ENCODE peak calls at places on chromosomes 3 and 15, in four cellular contexts. T is uterus, J is ovary, R is gastrocnemius medialis. Y is an unnamed sample.

GRCh38 chr3:24678441-24678865 is 183.8 kb upstream of the THRB start:
- DNase-seq in R (no peak), J (no peak), T (peak), Y (no peak)

GRCh38 chr3:37986479-37987314 is 3.9 kb upstream of the VILL start:
- DNase-seq in J (peak), T (no peak), R (no peak), Y (no peak)

GRCh38 chr15:35479423-35479822 is 66.5 kb downstream of the DPH6 start:
- DNase-seq in R (no peak), J (no peak), T (no peak), Y (no peak)

GRCh38 chr3:148727242-148727641 is 29.5 kb downstream of the AGTR1 start:
- DNase-seq in J (no peak), R (no peak), T (no peak), Y (no peak)

GRCh38 chr3:48845170-48845569 is 2.5 kb downstream of the PRKAR2A start:
- DNase-seq in T (no peak), R (no peak), J (no peak), Y (no peak)

GRCh38 chr15:58748787-58749531 is 548 bp downstream of the ADAM10 start:
- DNase-seq in R (peak), T (peak), J (peak), Y (peak)

GRCh38 chr3:45798034-45798433 is 1.7 kb upstream of the SLC6A20 start:
- DNase-seq in J (no peak), R (no peak), T (no peak), Y (no peak)

GRCh38 chr3:167318306-167318705 is 61.8 kb downstream of the ZBBX start:
- DNase-seq in J (no peak), R (no peak), T (no peak), Y (no peak)

GRCh38 chr3:128112406-128112968 is 11.1 kb downstream of the RUVBL1 start:
- DNase-seq in J (no peak), T (no peak), R (no peak), Y (no peak)

GRCh38 chr15:84749111-84749991 is 959 bp downstream of the ZNF592 start:
- DNase-seq in R (peak), J (peak), T (peak), Y (peak)

GRCh38 chr15:66704783-66705113 is 2.7 kb downstream of the SMAD6 start:
- DNase-seq in T (no peak), J (no peak), R (no peak), Y (no peak)

GRCh38 chr15:66707310-66708160 is 5.5 kb downstream of the SMAD6 start:
- DNase-seq in R (peak), J (peak), T (peak), Y (peak)

GRCh38 chr15:66705277-66705927 is 3.4 kb downstream of the SMAD6 start:
- DNase-seq in R (no peak), T (no peak), J (no peak), Y (no peak)

GRCh38 chr15:66706840-66707239 is 4.8 kb downstream of the SMAD6 start:
- DNase-seq in T (no peak), R (no peak), J (no peak), Y (no peak)

GRCh38 chr15:66706225-66706732 is 4.2 kb downstream of the SMAD6 start:
- DNase-seq in R (no peak), J (no peak), T (no peak), Y (peak)
- TF ChIP-seq POLR2A in R (no peak), J (no peak), T (no peak), Y (no peak)

DNA sequence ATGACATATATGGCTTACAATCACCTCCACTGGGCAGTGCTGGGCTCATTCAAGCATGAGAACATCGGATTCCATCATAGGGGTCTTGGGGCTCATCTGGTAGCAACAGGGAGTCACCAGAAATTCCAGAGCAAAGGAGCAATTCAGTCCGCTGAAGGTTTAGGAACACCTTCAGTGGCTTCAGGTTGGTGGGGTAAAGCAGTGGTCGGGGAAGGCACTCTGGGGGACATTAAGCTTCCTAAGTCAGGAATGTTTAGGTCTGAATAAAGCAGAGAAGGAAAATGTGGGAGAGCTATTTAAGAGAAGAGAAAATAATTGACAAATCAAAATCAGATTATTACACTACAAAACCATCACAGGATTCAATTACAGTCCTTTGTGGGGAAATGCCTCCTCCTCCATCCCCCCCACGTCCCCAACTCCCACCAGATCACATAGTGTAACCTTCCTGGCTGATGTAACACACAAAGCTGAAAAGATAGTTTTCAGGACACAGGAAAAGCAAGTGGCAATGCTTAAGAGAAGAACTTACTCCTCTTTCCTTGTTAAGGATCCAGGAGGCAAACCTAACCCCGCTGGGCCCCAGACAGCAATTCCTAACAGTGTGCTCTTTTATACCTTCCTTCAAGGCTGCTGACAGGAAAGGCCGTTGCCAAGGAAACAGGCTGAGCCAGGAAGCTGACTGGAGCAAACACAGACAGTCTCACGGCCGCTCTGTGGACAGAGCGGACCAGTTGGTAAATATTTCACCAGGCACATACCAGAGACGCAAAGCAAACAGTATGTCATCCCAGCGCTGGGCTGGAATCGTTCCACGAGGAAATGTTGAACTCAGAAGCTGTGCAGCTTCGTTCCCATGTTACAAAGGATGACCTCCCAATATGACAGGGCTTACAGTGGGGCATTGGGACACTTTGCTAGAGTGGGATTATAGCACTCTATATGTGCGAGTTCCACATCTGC is 57.5 kb upstream of the LMCD1 start:
- DNase-seq in J (peak), T (peak), R (peak), Y (peak)
- TF ChIP-seq POLR2A in J (peak), T (no peak), R (no peak), Y (peak)

GRCh38 chr15:82726816-82727215 is 17.1 kb upstream of the AP3B2 start:
- DNase-seq in R (no peak), J (no peak), T (no peak), Y (no peak)
- TF ChIP-seq POLR2A in R (no peak), J (no peak), T (no peak), Y (no peak)

DNA sequence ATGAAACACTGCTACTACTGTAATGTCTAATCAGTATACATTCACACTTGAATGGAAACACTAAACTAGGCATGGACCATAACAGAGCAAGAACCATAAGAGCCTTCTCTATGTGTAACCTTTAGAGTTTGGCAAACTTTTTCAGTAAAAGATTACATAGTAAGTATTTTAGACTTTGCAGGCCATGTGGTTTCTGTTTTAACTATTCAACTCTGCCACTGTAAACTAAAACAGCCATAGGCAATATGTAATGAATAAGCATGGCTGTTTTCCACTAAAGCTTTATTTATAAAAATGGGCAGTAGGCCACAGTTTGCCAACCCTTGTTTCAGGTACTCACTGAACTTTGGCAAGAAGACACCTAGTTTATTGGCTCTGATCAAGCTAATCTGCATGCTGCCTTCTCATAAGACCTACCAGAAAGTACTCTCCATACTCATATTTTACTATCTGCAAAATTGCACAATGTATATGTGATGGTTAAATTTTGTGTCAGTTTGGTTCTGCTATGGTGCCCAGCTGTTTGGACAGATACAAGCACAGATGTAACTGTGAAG is 46.0 kb downstream of the UACA start:
- DNase-seq in R (no peak), T (no peak), J (no peak), Y (no peak)
- TF ChIP-seq POLR2A in R (no peak), T (no peak), J (no peak), Y (no peak)

GRCh38 chr3:11477286-11477935 is 166.3 kb downstream of the VGLL4 start:
- DNase-seq in R (no peak), J (no peak), T (no peak), Y (no peak)
- TF ChIP-seq POLR2A in R (no peak), J (no peak), T (no peak), Y (no peak)